ENCODE peak calls at places on chromosome 20, in eight cellular contexts. One of them, this sample, is unnamed.

GRCh38 chr20:33825340-33826269 is 14.5 kb downstream of the CHMP4B start:
- DNase-seq in ovary: no peak
- DNase-seq in mucosa of descending colon: no peak
- DNase-seq in mesendoderm: peak
- DNase-seq in head of caudate nucleus: no peak
- DNase-seq in activated T-cell treated with anti-CD3 and anti-CD28 coated beads for 1 hour: no peak
- DNase-seq in Right ventricle myocardium inferior: no peak
- DNase-seq in NCI-H1092 treated with DMSO at 0.1 percent for 48 hours: no peak
- DNase-seq in this sample: no peak

GRCh38 chr20:33532753-33533459 is 43.0 kb downstream of the CBFA2T2 start:
- DNase-seq in ovary: no peak
- DNase-seq in mucosa of descending colon: no peak
- DNase-seq in mesendoderm: no peak
- DNase-seq in head of caudate nucleus: no peak
- DNase-seq in activated T-cell treated with anti-CD3 and anti-CD28 coated beads for 1 hour: no peak
- DNase-seq in Right ventricle myocardium inferior: no peak
- DNase-seq in NCI-H1092 treated with DMSO at 0.1 percent for 48 hours: no peak
- DNase-seq in this sample: no peak

GRCh38 chr20:31811796-31812728 is 7.1 kb upstream of the MYLK2 start:
- DNase-seq in ovary: no peak
- DNase-seq in mucosa of descending colon: no peak
- DNase-seq in mesendoderm: no peak
- DNase-seq in head of caudate nucleus: no peak
- DNase-seq in activated T-cell treated with anti-CD3 and anti-CD28 coated beads for 1 hour: no peak
- DNase-seq in Right ventricle myocardium inferior: no peak
- DNase-seq in NCI-H1092 treated with DMSO at 0.1 percent for 48 hours: no peak
- DNase-seq in this sample: no peak

GRCh38 chr20:30612344-30612743 is 645.1 kb upstream of the DEFB115 start:
- DNase-seq in ovary: no peak
- DNase-seq in mucosa of descending colon: no peak
- DNase-seq in mesendoderm: no peak
- DNase-seq in head of caudate nucleus: no peak
- DNase-seq in activated T-cell treated with anti-CD3 and anti-CD28 coated beads for 1 hour: no peak
- DNase-seq in Right ventricle myocardium inferior: no peak
- DNase-seq in NCI-H1092 treated with DMSO at 0.1 percent for 48 hours: no peak
- DNase-seq in this sample: no peak

GRCh38 chr20:22722840-22723239 is 138.5 kb upstream of the FOXA2 start:
- DNase-seq in ovary: no peak
- DNase-seq in mucosa of descending colon: no peak
- DNase-seq in mesendoderm: no peak
- DNase-seq in head of caudate nucleus: no peak
- DNase-seq in activated T-cell treated with anti-CD3 and anti-CD28 coated beads for 1 hour: no peak
- DNase-seq in Right ventricle myocardium inferior: no peak
- DNase-seq in NCI-H1092 treated with DMSO at 0.1 percent for 48 hours: no peak
- DNase-seq in this sample: no peak

GRCh38 chr20:23625236-23625964 is 12.4 kb downstream of the CST3 start:
- DNase-seq in ovary: no peak
- DNase-seq in mucosa of descending colon: no peak
- DNase-seq in mesendoderm: no peak
- DNase-seq in head of caudate nucleus: no peak
- DNase-seq in activated T-cell treated with anti-CD3 and anti-CD28 coated beads for 1 hour: no peak
- DNase-seq in Right ventricle myocardium inferior: no peak
- DNase-seq in NCI-H1092 treated with DMSO at 0.1 percent for 48 hours: no peak
- DNase-seq in this sample: no peak

GRCh38 chr20:22004946-22005345 is 299.5 kb downstream of the PAX1 start:
- DNase-seq in ovary: no peak
- DNase-seq in mucosa of descending colon: no peak
- DNase-seq in mesendoderm: no peak
- DNase-seq in head of caudate nucleus: no peak
- DNase-seq in activated T-cell treated with anti-CD3 and anti-CD28 coated beads for 1 hour: no peak
- DNase-seq in Right ventricle myocardium inferior: no peak
- DNase-seq in NCI-H1092 treated with DMSO at 0.1 percent for 48 hours: no peak
- DNase-seq in this sample: no peak

GRCh38 chr20:2796011-2796660 is 4.3 kb downstream of the CPXM1 start:
- DNase-seq in ovary: no peak
- DNase-seq in mucosa of descending colon: no peak
- DNase-seq in mesendoderm: no peak
- DNase-seq in head of caudate nucleus: no peak
- DNase-seq in activated T-cell treated with anti-CD3 and anti-CD28 coated beads for 1 hour: no peak
- DNase-seq in Right ventricle myocardium inferior: no peak
- DNase-seq in NCI-H1092 treated with DMSO at 0.1 percent for 48 hours: no peak
- DNase-seq in this sample: no peak

This sample was measured in upper lobe of right lung.